ENCODE peak calls at places on chromosomes 7 and 10, in nine cellular contexts. U is HuH-7.5, O is dorsolateral prefrontal cortex, S is GM03348, T is M059J, L is brain microvascular endothelial cell, H is fibroblast of the conjunctiva, P is mammary epithelial cell, A is T-helper 2 cell. C is an unnamed sample.

GRCh38 chr7:80954181-80954580 is 35.3 kb upstream of the SEMA3C start:
- DNase-seq in U (no peak), O (no peak), S (no peak), T (no peak), L (no peak), H (no peak), P (no peak), A (no peak), C (no peak)

GRCh38 chr7:96314402-96315108 is 7.3 kb downstream of the SLC25A13 start:
- DNase-seq in U (no peak), O (no peak), S (no peak), T (peak), L (no peak), H (no peak), P (peak), A (no peak), C (peak)

GRCh38 chr10:110647136-110647430 is 2.9 kb downstream of the RBM20 start:
- DNase-seq in U (no peak), O (no peak), S (no peak), T (peak), L (no peak), H (no peak), P (no peak), A (no peak), C (no peak)

GRCh38 chr7:46157931-46158330 is 236.9 kb upstream of the IGFBP3 start:
- DNase-seq in U (no peak), O (no peak), S (no peak), T (no peak), L (no peak), H (no peak), P (no peak), A (no peak), C (no peak)

GRCh38 chr7:39621784-39622411 is 1.5 kb upstream of the RALA start:
- DNase-seq in U (no peak), O (no peak), S (no peak), T (peak), L (no peak), H (no peak), P (peak), A (no peak), C (no peak)

GRCh38 chr10:16816142-16816541 is 1.1 kb downstream of the RSU1 start:
- DNase-seq in U (peak), O (no peak), S (peak), T (no peak), L (no peak), H (no peak), P (no peak), A (no peak), C (no peak)

GRCh38 chr7:30225863-30226361 is 58.5 kb upstream of the ZNRF2 start:
- DNase-seq in U (no peak), O (no peak), S (peak), T (peak), L (peak), H (no peak), P (peak), A (no peak), C (peak)

GRCh38 chr7:133517766-133518165 is 264.9 kb downstream of the EXOC4 start:
- DNase-seq in U (no peak), O (no peak), S (no peak), T (no peak), L (no peak), H (no peak), P (no peak), A (no peak), C (no peak)

GRCh38 chr7:83820641-83821040 is 171.7 kb upstream of the SEMA3E start:
- DNase-seq in U (no peak), O (no peak), S (no peak), T (no peak), L (no peak), H (no peak), P (peak), A (no peak), C (no peak)

GRCh38 chr10:61898435-61898778 is 3.1 kb upstream of the ARID5B start:
- DNase-seq in U (no peak), O (no peak), S (no peak), T (no peak), L (no peak), H (no peak), P (no peak), A (no peak), C (no peak)

GRCh38 chr10:49621561-49621960 is 7.7 kb downstream of the CHAT start:
- DNase-seq in U (no peak), O (no peak), S (no peak), T (no peak), L (no peak), H (no peak), P (no peak), A (no peak), C (no peak)

GRCh38 chr7:130887182-130888016 is 153.4 kb upstream of the KLF14 start:
- DNase-seq in U (no peak), O (no peak), S (peak), T (peak), L (peak), H (no peak), P (peak), A (no peak), C (peak)

GRCh38 chr10:110074986-110075664 is 67.3 kb downstream of the ADD3 start:
- DNase-seq in U (no peak), O (no peak), S (peak), T (peak), L (peak), H (peak), P (peak), A (no peak), C (peak)

GRCh38 chr7:20201380-20201779 is 15.8 kb downstream of the MACC1 start:
- DNase-seq in U (no peak), O (no peak), S (no peak), T (no peak), L (no peak), H (no peak), P (no peak), A (no peak), C (no peak)

GRCh38 chr7:118158766-118159165 is 25.2 kb upstream of the LSM8 start:
- DNase-seq in U (no peak), O (no peak), S (no peak), T (no peak), L (no peak), H (no peak), P (no peak), A (no peak), C (peak)

GRCh38 chr7:41045556-41046123 is 657.2 kb downstream of the INHBA start:
- DNase-seq in U (no peak), O (no peak), S (no peak), T (peak), L (no peak), H (no peak), P (peak), A (no peak), C (peak)

GRCh38 chr7:37081436-37081835 is 357.1 kb upstream of the AOAH start:
- DNase-seq in U (no peak), O (no peak), S (no peak), T (peak), L (no peak), H (no peak), P (peak), A (no peak), C (no peak)

GRCh38 chr7:100874300-100874576 is 665 bp upstream of the SRRT start:
- DNase-seq in U (no peak), O (no peak), S (no peak), T (no peak), L (no peak), H (no peak), P (no peak), A (no peak), C (no peak)

GRCh38 chr10:22022257-22023051 is 18.9 kb upstream of the DNAJC1 start:
- DNase-seq in U (no peak), O (no peak), S (no peak), T (no peak), L (no peak), H (no peak), P (no peak), A (peak), C (no peak)

GRCh38 chr7:23597908-23598224 is 684 bp downstream of the CCDC126 start:
- DNase-seq in U (no peak), O (no peak), S (no peak), T (no peak), L (no peak), H (peak), P (no peak), A (no peak), C (peak)

GRCh38 chr10:7756360-7756992 is 31.3 kb downstream of the KIN start:
- DNase-seq in U (no peak), O (no peak), S (peak), T (peak), L (peak), H (peak), P (peak), A (no peak), C (no peak)

GRCh38 chr7:18356195-18356645 is 139.3 kb upstream of the HDAC9 start:
- DNase-seq in U (no peak), O (no peak), S (peak), T (peak), L (no peak), H (peak), P (peak), A (no peak), C (peak)

C was measured in foreskin keratinocyte.